ENCODE peak calls at places on chromosome 17, in nine cellular contexts. One of them, this sample, is unnamed.

GRCh38 chr17:78865682-78866390 is 25.2 kb upstream of the USP36 start:
- DNase-seq in CD4-positive, alpha-beta T cell: peak; percentile 49
- DNase-seq in ecto neural progenitor cell: peak; percentile 91
- DNase-seq in left colon: peak; percentile 81
- DNase-seq in GM12864: no peak
- DNase-seq in brain pericyte: peak; percentile 65
- DNase-seq in HS-27A: no peak
- DNase-seq in AG04450: peak; percentile 63
- DNase-seq in body of pancreas: peak; percentile 92
- DNase-seq in this sample: peak; percentile 82

GRCh38 chr17:66580178-66580577 is 254.7 kb upstream of the CACNG5 start:
- DNase-seq in CD4-positive, alpha-beta T cell: no peak
- DNase-seq in ecto neural progenitor cell: peak; percentile 70
- DNase-seq in left colon: peak; percentile 28
- DNase-seq in GM12864: no peak
- DNase-seq in brain pericyte: no peak
- DNase-seq in HS-27A: no peak
- DNase-seq in AG04450: peak; percentile 57
- DNase-seq in body of pancreas: peak; percentile 19
- DNase-seq in this sample: peak; percentile 50

GRCh38 chr17:16378631-16379282 is 2.1 kb upstream of the UBB start:
- DNase-seq in CD4-positive, alpha-beta T cell: no peak
- DNase-seq in ecto neural progenitor cell: no peak
- DNase-seq in left colon: peak; percentile 54
- DNase-seq in GM12864: no peak
- DNase-seq in brain pericyte: no peak
- DNase-seq in HS-27A: no peak
- DNase-seq in AG04450: no peak
- DNase-seq in body of pancreas: no peak
- DNase-seq in this sample: no peak

GRCh38 chr17:37447641-37448040 is 41.0 kb downstream of the TADA2A start:
- DNase-seq in CD4-positive, alpha-beta T cell: no peak
- DNase-seq in ecto neural progenitor cell: no peak
- DNase-seq in left colon: no peak
- DNase-seq in GM12864: no peak
- DNase-seq in brain pericyte: no peak
- DNase-seq in HS-27A: no peak
- DNase-seq in AG04450: no peak
- DNase-seq in body of pancreas: no peak
- DNase-seq in this sample: no peak

GRCh38 chr17:80793851-80794267 is 197.8 kb upstream of the CHMP6 start:
- DNase-seq in CD4-positive, alpha-beta T cell: no peak
- DNase-seq in ecto neural progenitor cell: no peak
- DNase-seq in left colon: no peak
- DNase-seq in GM12864: no peak
- DNase-seq in brain pericyte: no peak
- DNase-seq in HS-27A: no peak
- DNase-seq in AG04450: no peak
- DNase-seq in body of pancreas: no peak
- DNase-seq in this sample: no peak

GRCh38 chr17:37478187-37478586 is 11.5 kb upstream of the DUSP14 start:
- DNase-seq in CD4-positive, alpha-beta T cell: no peak
- DNase-seq in ecto neural progenitor cell: no peak
- DNase-seq in left colon: no peak
- DNase-seq in GM12864: no peak
- DNase-seq in brain pericyte: no peak
- DNase-seq in HS-27A: no peak
- DNase-seq in AG04450: no peak
- DNase-seq in body of pancreas: no peak
- DNase-seq in this sample: no peak

GRCh38 chr17:2737693-2738092 is 11.8 kb downstream of the CCDC92B start:
- DNase-seq in CD4-positive, alpha-beta T cell: no peak
- DNase-seq in ecto neural progenitor cell: no peak
- DNase-seq in left colon: no peak
- DNase-seq in GM12864: no peak
- DNase-seq in brain pericyte: no peak
- DNase-seq in HS-27A: no peak
- DNase-seq in AG04450: no peak
- DNase-seq in body of pancreas: no peak
- DNase-seq in this sample: no peak

GRCh38 chr17:81966343-81967243 is 5.6 kb upstream of the NOTUM start:
- DNase-seq in CD4-positive, alpha-beta T cell: no peak
- DNase-seq in ecto neural progenitor cell: peak; percentile 84
- DNase-seq in left colon: peak; percentile 80
- DNase-seq in GM12864: no peak
- DNase-seq in brain pericyte: no peak
- DNase-seq in HS-27A: no peak
- DNase-seq in AG04450: peak; percentile 26
- DNase-seq in body of pancreas: no peak
- DNase-seq in this sample: peak; percentile 39

GRCh38 chr17:4209611-4210010 is 54.2 kb downstream of the ANKFY1 start:
- DNase-seq in CD4-positive, alpha-beta T cell: no peak
- DNase-seq in ecto neural progenitor cell: no peak
- DNase-seq in left colon: no peak
- DNase-seq in GM12864: no peak
- DNase-seq in brain pericyte: no peak
- DNase-seq in HS-27A: no peak
- DNase-seq in AG04450: no peak
- DNase-seq in body of pancreas: no peak
- DNase-seq in this sample: no peak

GRCh38 chr17:75634754-75635609 is 1.7 kb downstream of the SMIM5 start:
- DNase-seq in CD4-positive, alpha-beta T cell: no peak
- DNase-seq in ecto neural progenitor cell: no peak
- DNase-seq in left colon: no peak
- DNase-seq in GM12864: no peak
- DNase-seq in brain pericyte: no peak
- DNase-seq in HS-27A: no peak
- DNase-seq in AG04450: no peak
- DNase-seq in body of pancreas: no peak
- DNase-seq in this sample: no peak

GRCh38 chr17:17739388-17740066 is 58.3 kb downstream of the RAI1 start:
- DNase-seq in CD4-positive, alpha-beta T cell: no peak
- DNase-seq in ecto neural progenitor cell: no peak
- DNase-seq in left colon: peak; percentile 43
- DNase-seq in GM12864: no peak
- DNase-seq in brain pericyte: no peak
- DNase-seq in HS-27A: peak; percentile 62
- DNase-seq in AG04450: no peak
- DNase-seq in body of pancreas: no peak
- DNase-seq in this sample: no peak

GRCh38 chr17:17067277-17067676 is 25.0 kb downstream of the MPRIP start:
- DNase-seq in CD4-positive, alpha-beta T cell: no peak
- DNase-seq in ecto neural progenitor cell: no peak
- DNase-seq in left colon: no peak
- DNase-seq in GM12864: no peak
- DNase-seq in brain pericyte: no peak
- DNase-seq in HS-27A: peak; percentile 58
- DNase-seq in AG04450: no peak
- DNase-seq in body of pancreas: no peak
- DNase-seq in this sample: no peak

GRCh38 chr17:79036609-79037008 is 12.6 kb downstream of the C1QTNF1 start:
- DNase-seq in CD4-positive, alpha-beta T cell: no peak
- DNase-seq in ecto neural progenitor cell: no peak
- DNase-seq in left colon: no peak
- DNase-seq in GM12864: no peak
- DNase-seq in brain pericyte: no peak
- DNase-seq in HS-27A: no peak
- DNase-seq in AG04450: peak; percentile 78
- DNase-seq in body of pancreas: no peak
- DNase-seq in this sample: no peak

GRCh38 chr17:80327518-80327917 is 66.9 kb downstream of the RNF213 start:
- DNase-seq in CD4-positive, alpha-beta T cell: no peak
- DNase-seq in ecto neural progenitor cell: no peak
- DNase-seq in left colon: no peak
- DNase-seq in GM12864: no peak
- DNase-seq in brain pericyte: no peak
- DNase-seq in HS-27A: no peak
- DNase-seq in AG04450: no peak
- DNase-seq in body of pancreas: no peak
- DNase-seq in this sample: peak; percentile 32

GRCh38 chr17:39845052-39845976 is 18.8 kb downstream of the IKZF3 start:
- DNase-seq in CD4-positive, alpha-beta T cell: no peak
- DNase-seq in ecto neural progenitor cell: no peak
- DNase-seq in left colon: no peak
- DNase-seq in GM12864: no peak
- DNase-seq in brain pericyte: no peak
- DNase-seq in HS-27A: no peak
- DNase-seq in AG04450: no peak
- DNase-seq in body of pancreas: no peak
- DNase-seq in this sample: no peak

GRCh38 chr17:72846399-72846798 is 246.1 kb downstream of the SLC39A11 start:
- DNase-seq in CD4-positive, alpha-beta T cell: no peak
- DNase-seq in ecto neural progenitor cell: no peak
- DNase-seq in left colon: no peak
- DNase-seq in GM12864: no peak
- DNase-seq in brain pericyte: no peak
- DNase-seq in HS-27A: no peak
- DNase-seq in AG04450: no peak
- DNase-seq in body of pancreas: no peak
- DNase-seq in this sample: no peak

This sample was measured in lung.